ENCODE peak calls at places on chromosome X, in six cellular contexts. Y, L, F, J, V and X are unnamed samples.

GRCh38 chrX:24493740-24494543 is 28.9 kb downstream of the PDK3 start:
- DNase-seq in J (no peak), L (no peak), F (no peak), Y (no peak), V (no peak), X (no peak)

GRCh38 chrX:134737721-134738369 is 79.6 kb upstream of the PLAC1 start:
- DNase-seq in J (no peak), F (no peak), Y (no peak), L (no peak), V (no peak), X (no peak)

GRCh38 chrX:109614951-109615350 is 10.0 kb downstream of the KCNE5 start:
- DNase-seq in F (no peak), L (no peak), J (no peak), V (no peak), Y (no peak), X (no peak)

GRCh38 chrX:45714864-45715263 is 514.2 kb upstream of the DIPK2B start:
- DNase-seq in J (peak), L (no peak), Y (peak), F (peak), V (no peak), X (peak)

GRCh38 chrX:109902665-109903064 is 100.2 kb upstream of the TMEM164 start:
- DNase-seq in Y (peak), F (peak), V (no peak), J (no peak), L (no peak), X (no peak)

GRCh38 chrX:119669424-119670037 is 23.4 kb downstream of the SEPTIN6 start:
- DNase-seq in F (no peak), Y (peak), V (no peak), J (peak), L (peak), X (no peak)

GRCh38 chrX:73400136-73400748 is 46.6 kb upstream of the CDX4 start:
- DNase-seq in L (no peak), J (no peak), V (no peak), F (no peak), Y (no peak), X (no peak)

GRCh38 chrX:25548806-25549205 is 533.0 kb upstream of the ARX start:
- DNase-seq in Y (no peak), F (peak), L (no peak), V (no peak), J (no peak), X (no peak)

GRCh38 chrX:133674726-133675470 is 259.6 kb upstream of the GPC4 start:
- DNase-seq in J (no peak), V (no peak), F (no peak), L (no peak), Y (no peak), X (no peak)

GRCh38 chrX:144637731-144638130 is 609.6 kb upstream of the SPANXN1 start:
- DNase-seq in L (no peak), Y (no peak), J (no peak), F (no peak), V (no peak), X (no peak)

GRCh38 chrX:72142094-72142843 is 10.6 kb upstream of the RTL5 start:
- DNase-seq in V (no peak), J (no peak), L (no peak), F (no peak), Y (no peak), X (no peak)

GRCh38 chrX:2902841-2903240 is 26.3 kb downstream of the ARSD start:
- DNase-seq in Y (no peak), L (no peak), V (no peak), J (no peak), F (no peak), X (no peak)

GRCh38 chrX:63258144-63258543 is 93.0 kb downstream of the SPIN4 start:
- DNase-seq in J (no peak), F (no peak), L (no peak), V (no peak), Y (no peak), X (no peak)

GRCh38 chrX:71067727-71068051 is 445 bp downstream of the SNX12 start:
- DNase-seq in Y (peak), F (no peak), L (no peak), J (peak), V (no peak), X (no peak)